ENCODE peak calls at places on chromosomes 11 and 22, in five cellular contexts. Q is IMR-90, C is transverse colon, Y is right lobe of liver, H is body of pancreas. Z is an unnamed sample.

GRCh38 chr11:130673698-130674097 is 225.3 kb downstream of the ADAMTS15 start:
- DNase-seq in Q (peak; percentile 12), C (no peak), Y (no peak), H (no peak), Z (no peak)

GRCh38 chr11:118892964-118893363 is 9.3 kb downstream of the CXCR5 start:
- DNase-seq in Q (no peak), C (no peak), Y (no peak), H (no peak), Z (no peak)

GRCh38 chr11:126816655-126817054 is 183.9 kb downstream of the KIRREL3 start:
- DNase-seq in Q (no peak), C (no peak), Y (no peak), H (peak; percentile 16), Z (no peak)

GRCh38 chr11:129625930-129626329 is 189.7 kb upstream of the TMEM45B start:
- DNase-seq in Q (no peak), C (no peak), Y (no peak), H (no peak), Z (no peak)

GRCh38 chr22:25742918-25743708 is 1.1 kb downstream of the MYO18B start:
- DNase-seq in Q (no peak), C (no peak), Y (no peak), H (no peak), Z (no peak)

GRCh38 chr11:78570031-78570430 is 4.6 kb downstream of the NARS2 start:
- DNase-seq in Q (no peak), C (no peak), Y (no peak), H (no peak), Z (no peak)

GRCh38 chr11:11525283-11525682 is 96.5 kb downstream of the GALNT18 start:
- DNase-seq in Q (no peak), C (no peak), Y (no peak), H (no peak), Z (no peak)

GRCh38 chr11:17601206-17602075 is 54.4 kb downstream of the OTOG start:
- DNase-seq in Q (no peak), C (no peak), Y (peak; percentile 32), H (no peak), Z (no peak)

GRCh38 chr11:37613031-37613430 is 1015.0 kb upstream of the RAG2 start:
- DNase-seq in Q (no peak), C (no peak), Y (no peak), H (no peak), Z (no peak)

GRCh38 chr11:67441731-67442401 is 1.4 kb downstream of the CORO1B start:
- DNase-seq in Q (no peak), C (no peak), Y (no peak), H (no peak), Z (no peak)

GRCh38 chr11:87097582-87097981 is 59.8 kb downstream of the TMEM135 start:
- DNase-seq in Q (peak; percentile 27), C (peak; percentile 59), Y (peak; percentile 67), H (peak; percentile 67), Z (peak; percentile 55)

GRCh38 chr11:106280041-106280440 is 202.6 kb downstream of the AASDHPPT start:
- DNase-seq in Q (no peak), C (no peak), Y (no peak), H (no peak), Z (no peak)

GRCh38 chr11:12841946-12842630 is 167.0 kb upstream of the RASSF10 start:
- DNase-seq in Q (peak; percentile 84), C (no peak), Y (no peak), H (peak; percentile 72), Z (peak; percentile 54)

GRCh38 chr11:128174465-128175101 is 412.8 kb downstream of the ETS1 start:
- DNase-seq in Q (peak; percentile 67), C (no peak), Y (no peak), H (no peak), Z (no peak)

DNA sequence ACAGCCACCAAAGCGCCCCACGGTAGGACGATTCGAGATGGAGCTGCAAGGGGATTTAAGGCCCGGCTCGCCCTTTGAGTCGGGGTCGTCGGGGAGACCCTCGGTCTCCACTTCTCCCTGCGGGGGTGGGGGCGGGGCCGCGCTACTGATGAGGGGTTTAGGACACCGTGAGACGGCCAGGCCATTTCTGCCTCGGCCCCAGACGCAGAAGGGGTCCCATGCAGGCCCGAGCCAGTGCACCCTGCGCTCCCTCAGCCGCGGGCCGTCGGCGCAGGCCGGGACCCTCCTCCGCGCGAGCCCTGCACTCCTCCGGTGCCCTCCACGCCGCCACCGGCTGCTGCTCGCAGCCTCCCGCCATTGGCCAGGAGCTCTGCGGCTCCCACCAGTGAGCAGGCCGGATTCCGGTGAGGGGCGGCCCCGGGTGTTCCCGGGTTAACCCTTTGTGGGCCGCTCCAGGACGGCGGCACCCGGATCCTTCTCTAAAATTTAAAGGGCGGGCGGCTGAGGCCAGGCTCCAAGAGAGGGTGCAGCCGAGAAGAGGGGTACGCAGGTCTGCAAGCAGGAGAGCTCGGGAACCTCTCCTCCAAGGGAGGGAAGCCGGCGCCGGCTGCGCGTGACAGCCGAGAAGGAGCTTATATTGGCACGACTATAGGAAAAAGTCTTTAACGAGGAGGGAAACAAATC is 18.0 kb downstream of the CREB3L1 start:
- DNase-seq in Q (peak; percentile 72), C (peak; percentile 70), Y (no peak), H (peak; percentile 78), Z (peak; percentile 76)
- TF ChIP-seq POLR2A in Q (peak; percentile 17), C (no peak), Y (no peak), H (no peak), Z (no peak)

GRCh38 chr22:49361164-49361563 is 466.5 kb downstream of the BRD1 start:
- DNase-seq in Q (no peak), C (no peak), Y (no peak), H (no peak), Z (no peak)
- H3K4me3 ChIP-seq in Q (no peak overlapping the region), C (no peak overlapping the region), Y (no peak overlapping the region), H (no peak overlapping the region), Z (no peak overlapping the region)

DNA sequence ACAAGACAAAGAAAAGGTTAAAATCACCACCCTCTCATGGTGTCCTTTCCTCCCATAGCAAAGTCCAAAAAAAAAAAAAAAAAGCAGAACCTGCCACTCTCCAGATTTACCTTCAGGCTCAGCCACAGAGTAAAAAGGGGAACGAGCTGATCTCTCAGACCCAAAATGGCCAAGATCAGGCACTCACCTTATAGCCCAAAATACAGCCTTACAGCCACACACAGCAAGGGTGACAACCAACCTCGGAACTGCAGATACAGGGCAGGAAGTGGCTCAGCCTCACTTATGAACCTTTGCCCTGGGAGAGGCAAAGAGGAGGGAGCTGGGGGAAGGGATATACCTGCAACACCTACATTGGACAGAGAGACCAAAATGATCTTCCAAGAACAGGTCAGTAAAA is 4.5 kb downstream of the FHIP1B start:
- DNase-seq in Q (no peak), C (peak; percentile 80), Y (peak; percentile 67), H (no peak), Z (no peak)
- TF ChIP-seq POLR2A in Q (no peak), C (peak; percentile 84), Y (peak; percentile 59), H (no peak), Z (no peak)

DNA sequence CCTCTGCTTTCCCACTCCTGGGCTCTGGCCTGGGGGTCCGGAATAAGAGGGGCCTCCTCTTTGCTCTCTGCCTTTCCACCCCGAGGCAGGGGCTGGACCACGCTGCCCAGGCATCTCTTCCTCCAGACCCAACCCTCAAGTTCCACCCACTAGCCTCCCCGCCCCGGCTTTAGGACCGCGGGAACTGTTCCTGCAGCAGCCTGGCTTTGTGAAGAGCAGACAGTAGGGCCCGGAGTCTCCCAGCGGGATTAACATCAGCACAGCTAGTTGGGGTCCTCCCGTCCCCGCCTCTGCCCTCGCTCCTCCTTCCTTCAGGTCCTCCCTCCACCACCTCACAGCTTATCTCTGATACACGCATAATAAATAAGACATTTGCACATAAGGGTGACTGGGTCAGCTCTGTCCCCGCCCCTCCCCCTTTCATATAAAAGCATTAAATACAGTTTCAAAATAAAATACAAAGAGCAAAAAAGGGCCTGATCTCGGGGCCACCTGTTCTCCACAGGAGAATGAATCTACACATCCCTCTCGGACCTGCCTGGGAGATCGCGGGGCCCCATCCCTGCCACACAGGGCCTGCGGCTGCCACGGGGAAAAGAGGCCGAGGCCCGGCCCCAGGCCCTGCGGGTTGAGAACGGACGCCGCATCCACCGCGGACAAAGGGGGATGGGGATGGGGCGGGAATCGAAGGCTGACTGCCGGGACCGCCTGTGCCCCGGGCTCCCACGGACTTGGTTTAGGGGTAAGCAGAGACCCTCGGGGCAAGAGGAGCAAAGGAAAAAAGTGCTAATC is 6.5 kb downstream of the ZFTA start:
- DNase-seq in Q (no peak), C (peak; percentile 14), Y (peak; percentile 46), H (no peak), Z (no peak)
- H3K4me3 ChIP-seq in Q (no peak overlapping the region), C (peak overlapping the region; percentile 40), Y (peak overlapping the region; percentile 76), H (no peak overlapping the region), Z (no peak overlapping the region)

DNA sequence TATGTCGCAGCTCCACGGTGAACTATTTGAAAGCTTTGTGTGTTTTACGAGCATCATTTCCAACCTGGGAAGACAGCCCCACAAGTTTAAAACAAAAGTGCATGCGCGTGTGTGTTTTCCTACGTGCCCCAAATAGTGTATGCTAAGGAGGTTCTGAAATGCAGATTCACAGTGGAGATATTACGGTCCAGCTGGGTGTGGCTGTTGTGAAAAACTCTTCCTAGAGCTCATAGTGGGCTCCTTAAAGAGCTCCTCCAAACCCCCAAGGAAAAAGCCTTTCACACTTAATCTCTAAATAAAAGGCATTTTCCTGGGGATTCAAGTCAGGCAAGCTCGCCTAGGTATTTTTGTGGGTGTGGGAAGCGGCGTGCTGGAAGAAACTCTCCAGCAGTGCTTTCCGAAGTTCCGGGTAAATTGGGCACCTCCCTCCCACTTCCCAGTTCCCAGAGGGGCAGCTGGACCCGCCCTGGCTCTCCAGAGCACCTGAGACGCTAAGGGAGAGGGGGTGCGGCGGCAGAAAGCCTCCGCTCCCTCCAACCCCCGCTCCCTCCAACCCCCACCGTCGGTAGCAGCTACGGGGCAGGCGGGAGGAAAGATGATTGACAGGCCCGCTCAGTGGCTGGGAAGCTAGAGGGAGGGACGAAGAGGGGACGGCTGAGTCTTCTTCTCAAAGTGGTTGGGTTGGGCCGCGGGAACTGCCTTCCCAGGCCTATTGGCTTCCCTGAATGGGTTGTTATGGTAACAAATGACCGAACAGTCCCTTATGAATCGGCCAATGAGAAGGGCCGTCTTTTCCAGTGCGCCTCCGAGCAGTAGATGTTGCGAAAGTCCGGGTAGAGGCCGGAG is 558 bp upstream of the PCF11 start:
- DNase-seq in Q (peak; percentile 100), C (peak; percentile 99), Y (peak; percentile 99), H (peak; percentile 100), Z (peak; percentile 99)
- TF ChIP-seq POLR2A in Q (no peak), C (no peak), Y (peak; percentile 49), H (peak; percentile 44), Z (peak; percentile 64)

Z was measured in thyroid gland.